ENCODE peak calls at places on chromosomes 4 and X, in ten cellular contexts. G, X, Q, T, S, I, D, V, P and F are unnamed samples.

GRCh38 chr4:152054731-152055130 is 293.9 kb upstream of the GATB start:
- DNase-seq in G (no peak), X (no peak), Q (no peak), T (no peak), S (no peak), I (no peak), D (no peak), V (no peak), P (no peak), F (no peak)

GRCh38 chr4:118973295-118973694 is 84.6 kb downstream of the SYNPO2 start:
- DNase-seq in G (no peak), X (no peak), Q (no peak), T (no peak), S (no peak), I (no peak), D (no peak), V (no peak), P (no peak), F (no peak)

GRCh38 chrX:110089656-110090404 is 86.9 kb downstream of the TMEM164 start:
- DNase-seq in G (no peak), X (peak; percentile 62), Q (no peak), T (no peak), S (no peak), I (no peak), D (no peak), V (no peak), P (peak; percentile 22), F (no peak)

GRCh38 chr4:831483-831805 is 5.5 kb upstream of the CPLX1 start:
- DNase-seq in G (no peak), X (no peak), Q (no peak), T (no peak), S (no peak), I (no peak), D (no peak), V (peak; percentile 30), P (no peak), F (no peak)

GRCh38 chrX:1661048-1661921 is 46.4 kb downstream of the ASMT start:
- DNase-seq in G (no peak), X (no peak), Q (no peak), T (no peak), S (peak; percentile 62), I (no peak), D (no peak), V (peak; percentile 66), P (peak; percentile 25), F (no peak)

GRCh38 chr4:74203467-74203866 is 45.5 kb downstream of the MTHFD2L start:
- DNase-seq in G (no peak), X (no peak), Q (no peak), T (no peak), S (no peak), I (no peak), D (no peak), V (no peak), P (no peak), F (no peak)

GRCh38 chr4:156971168-156971601 is 414 bp downstream of the PDGFC start:
- DNase-seq in G (no peak), X (no peak), Q (no peak), T (no peak), S (no peak), I (no peak), D (peak; percentile 68), V (peak; percentile 68), P (peak; percentile 27), F (no peak)

GRCh38 chr4:48963042-48963679 is 22.9 kb upstream of the CWH43 start:
- DNase-seq in G (no peak), X (peak; percentile 93), Q (peak; percentile 67), T (peak; percentile 90), S (peak; percentile 56), I (peak; percentile 59), D (no peak), V (peak; percentile 58), P (peak; percentile 59), F (peak; percentile 53)

GRCh38 chr4:113781439-113782040 is 20.0 kb upstream of the CAMK2D start:
- DNase-seq in G (no peak), X (peak; percentile 62), Q (no peak), T (peak; percentile 55), S (no peak), I (no peak), D (no peak), V (no peak), P (no peak), F (no peak)

GRCh38 chrX:103215768-103216085 is 819 bp downstream of the BEX4 start:
- DNase-seq in G (no peak), X (peak; percentile 3), Q (no peak), T (no peak), S (no peak), I (no peak), D (no peak), V (no peak), P (no peak), F (no peak)
- H3K27ac ChIP-seq in G (no peak overlapping the region), X (peak overlapping the region; percentile 99), Q (no peak overlapping the region), T (no peak overlapping the region), S (peak overlapping the region; percentile 78), I (peak overlapping the region; percentile 90), D (peak overlapping the region; percentile 48), V (no peak overlapping the region), P (peak overlapping the region; percentile 73), F (no peak overlapping the region)

DNA sequence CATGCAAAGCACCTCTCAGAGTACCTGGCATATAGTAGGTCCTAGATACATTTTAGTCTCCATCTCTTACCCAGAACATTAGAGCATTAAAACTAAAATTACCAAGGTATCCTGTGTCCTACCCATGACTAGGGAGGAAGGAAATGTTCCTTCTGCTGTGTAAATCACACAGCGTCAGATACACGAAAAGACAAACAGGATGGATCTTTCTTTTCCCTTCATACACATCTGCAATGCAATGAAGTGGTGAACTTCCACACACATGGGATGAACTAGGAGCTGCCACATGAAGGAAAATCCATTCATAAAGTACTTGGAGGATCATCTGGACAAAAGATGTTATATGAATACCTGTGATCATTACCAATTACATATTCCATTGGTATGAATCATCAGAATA is 46.3 kb downstream of the LDB2 start:
- DNase-seq in G (no peak), X (no peak), Q (no peak), T (peak; percentile 11), S (no peak), I (no peak), D (no peak), V (no peak), P (no peak), F (no peak)
- H3K27ac ChIP-seq in G (no peak overlapping the region), X (no peak overlapping the region), Q (no peak overlapping the region), T (peak overlapping the region; percentile 50), S (no peak overlapping the region), I (peak overlapping the region; percentile 9), D (no peak overlapping the region), V (no peak overlapping the region), P (no peak overlapping the region), F (no peak overlapping the region)

GRCh38 chr4:8282134-8282641 is 12.6 kb downstream of the HTRA3 start:
- DNase-seq in G (no peak), X (no peak), Q (no peak), T (no peak), S (no peak), I (no peak), D (no peak), V (peak; percentile 40), P (no peak), F (no peak)

GRCh38 chr4:8280158-8280875 is 10.8 kb downstream of the HTRA3 start:
- DNase-seq in G (no peak), X (no peak), Q (no peak), T (no peak), S (no peak), I (no peak), D (no peak), V (peak; percentile 32), P (no peak), F (no peak)

GRCh38 chr4:8279321-8280157 is 10.0 kb downstream of the HTRA3 start:
- DNase-seq in G (no peak), X (no peak), Q (no peak), T (no peak), S (no peak), I (no peak), D (no peak), V (peak; percentile 29), P (no peak), F (no peak)

GRCh38 chr4:8281519-8282133 is 12.1 kb downstream of the HTRA3 start:
- DNase-seq in G (no peak), X (peak; percentile 95), Q (no peak), T (peak; percentile 74), S (no peak), I (no peak), D (no peak), V (peak; percentile 49), P (peak; percentile 49), F (no peak)

DNA sequence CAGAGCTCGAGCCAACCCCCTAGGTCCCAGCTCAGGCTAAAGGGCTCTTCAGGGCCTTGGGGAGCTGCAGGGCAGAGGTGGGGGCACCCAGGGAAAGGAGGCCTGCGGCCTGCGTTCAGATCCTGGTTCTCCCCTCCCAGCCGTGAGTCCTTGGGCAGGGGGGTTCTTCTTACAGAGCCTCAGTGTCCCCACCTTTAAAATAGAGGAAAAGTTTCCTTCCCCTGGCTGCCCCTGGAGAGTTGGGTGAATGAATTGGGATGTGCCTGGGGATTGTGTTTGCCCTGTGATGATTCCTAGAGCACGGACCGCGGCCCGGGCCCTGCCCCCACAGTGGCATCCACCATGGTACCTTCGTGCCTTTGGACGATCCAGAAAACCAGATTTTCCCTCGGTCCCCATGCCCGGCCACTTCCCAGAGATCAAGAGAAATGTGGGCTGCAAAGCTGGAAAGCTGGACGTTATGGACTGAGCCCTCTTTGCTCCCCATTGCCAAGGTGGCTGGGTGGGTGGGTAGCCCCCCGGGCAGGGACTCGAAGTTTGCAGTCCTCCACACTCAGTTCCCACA is 11.4 kb downstream of the HTRA3 start:
- DNase-seq in G (no peak), X (no peak), Q (no peak), T (no peak), S (no peak), I (no peak), D (no peak), V (no peak), P (no peak), F (no peak)
- H3K27ac ChIP-seq in G (no peak overlapping the region), X (no peak overlapping the region), Q (no peak overlapping the region), T (no peak overlapping the region), S (no peak overlapping the region), I (no peak overlapping the region), D (no peak overlapping the region), V (no peak overlapping the region), P (no peak overlapping the region), F (no peak overlapping the region)

GRCh38 chr4:80184053-80184790 is 13.1 kb upstream of the PRDM8 start:
- DNase-seq in G (no peak), X (peak; percentile 85), Q (peak; percentile 72), T (peak; percentile 82), S (peak; percentile 92), I (no peak), D (peak; percentile 19), V (peak; percentile 86), P (peak; percentile 84), F (no peak)

GRCh38 chr4:80182237-80182866 is 15.0 kb upstream of the PRDM8 start:
- DNase-seq in G (no peak), X (no peak), Q (no peak), T (no peak), S (no peak), I (no peak), D (no peak), V (no peak), P (no peak), F (no peak)

GRCh38 chr4:80185787-80186548 is 11.3 kb upstream of the PRDM8 start:
- DNase-seq in G (no peak), X (no peak), Q (no peak), T (peak; percentile 35), S (no peak), I (no peak), D (no peak), V (no peak), P (no peak), F (no peak)

GRCh38 chr4:80184791-80185756 is 12.2 kb upstream of the PRDM8 start:
- DNase-seq in G (no peak), X (peak; percentile 13), Q (no peak), T (no peak), S (no peak), I (no peak), D (no peak), V (no peak), P (peak; percentile 28), F (no peak)

GRCh38 chr4:80183196-80184052 is 13.9 kb upstream of the PRDM8 start:
- DNase-seq in G (no peak), X (peak; percentile 16), Q (no peak), T (no peak), S (no peak), I (no peak), D (no peak), V (peak; percentile 56), P (peak; percentile 36), F (no peak)
- H3K27ac ChIP-seq in G (peak overlapping the region; percentile 14), X (no peak overlapping the region), Q (no peak overlapping the region), T (peak overlapping the region; percentile 49), S (peak overlapping the region; percentile 85), I (no peak overlapping the region), D (no peak overlapping the region), V (no peak overlapping the region), P (peak overlapping the region; percentile 74), F (peak overlapping the region; percentile 64)